ENCODE peak calls at places on chromosomes 11 and 22, in nine cellular contexts. One of them, this sample, is unnamed.

GRCh38 chr22:41976070-41976901 is 7.0 kb downstream of the SEPTIN3 start:
- DNase-seq in HCT116: no peak
- DNase-seq in heart right ventricle: peak; percentile 34
- DNase-seq in BE2C: peak; percentile 72
- DNase-seq in IMR-90: no peak
- DNase-seq in spleen: peak; percentile 86
- DNase-seq in GM23338: peak; percentile 61
- DNase-seq in A673: no peak
- DNase-seq in NT2/D1: no peak
- DNase-seq in this sample: peak; percentile 92

GRCh38 chr11:95795627-95796308 is 5.5 kb downstream of the CEP57 start:
- DNase-seq in HCT116: no peak
- DNase-seq in heart right ventricle: no peak
- DNase-seq in BE2C: no peak
- DNase-seq in IMR-90: no peak
- DNase-seq in spleen: no peak
- DNase-seq in GM23338: no peak
- DNase-seq in A673: peak; percentile 64
- DNase-seq in NT2/D1: no peak
- DNase-seq in this sample: no peak

GRCh38 chr11:31805629-31806185 is 5.4 kb downstream of the PAX6 start:
- DNase-seq in HCT116: no peak
- DNase-seq in heart right ventricle: no peak
- DNase-seq in BE2C: no peak
- DNase-seq in IMR-90: no peak
- DNase-seq in spleen: no peak
- DNase-seq in GM23338: peak; percentile 80
- DNase-seq in A673: no peak
- DNase-seq in NT2/D1: no peak
- DNase-seq in this sample: no peak

GRCh38 chr11:64810891-64811272 is 531 bp upstream of the MEN1 start:
- DNase-seq in HCT116: no peak
- DNase-seq in heart right ventricle: no peak
- DNase-seq in BE2C: no peak
- DNase-seq in IMR-90: no peak
- DNase-seq in spleen: no peak
- DNase-seq in GM23338: peak; percentile 79
- DNase-seq in A673: no peak
- DNase-seq in NT2/D1: no peak
- DNase-seq in this sample: no peak

GRCh38 chr11:63144121-63144520 is at the start of gene SLC22A24:
- DNase-seq in HCT116: no peak
- DNase-seq in heart right ventricle: no peak
- DNase-seq in BE2C: no peak
- DNase-seq in IMR-90: no peak
- DNase-seq in spleen: no peak
- DNase-seq in GM23338: no peak
- DNase-seq in A673: no peak
- DNase-seq in NT2/D1: no peak
- DNase-seq in this sample: no peak

GRCh38 chr11:115699733-115700132 is 195.5 kb upstream of the CADM1 start:
- DNase-seq in HCT116: no peak
- DNase-seq in heart right ventricle: no peak
- DNase-seq in BE2C: no peak
- DNase-seq in IMR-90: peak; percentile 80
- DNase-seq in spleen: no peak
- DNase-seq in GM23338: no peak
- DNase-seq in A673: no peak
- DNase-seq in NT2/D1: no peak
- DNase-seq in this sample: no peak

GRCh38 chr11:23732026-23732425 is 764.8 kb upstream of the LUZP2 start:
- DNase-seq in HCT116: no peak
- DNase-seq in heart right ventricle: no peak
- DNase-seq in BE2C: no peak
- DNase-seq in IMR-90: peak; percentile 65
- DNase-seq in spleen: peak; percentile 40
- DNase-seq in GM23338: no peak
- DNase-seq in A673: no peak
- DNase-seq in NT2/D1: no peak
- DNase-seq in this sample: no peak

GRCh38 chr11:120064341-120064740 is 73.6 kb downstream of the TRIM29 start:
- DNase-seq in HCT116: no peak
- DNase-seq in heart right ventricle: no peak
- DNase-seq in BE2C: no peak
- DNase-seq in IMR-90: no peak
- DNase-seq in spleen: no peak
- DNase-seq in GM23338: no peak
- DNase-seq in A673: no peak
- DNase-seq in NT2/D1: no peak
- DNase-seq in this sample: no peak

GRCh38 chr11:94586978-94587377 is 19.8 kb downstream of the PIWIL4 start:
- DNase-seq in HCT116: no peak
- DNase-seq in heart right ventricle: no peak
- DNase-seq in BE2C: no peak
- DNase-seq in IMR-90: no peak
- DNase-seq in spleen: no peak
- DNase-seq in GM23338: no peak
- DNase-seq in A673: no peak
- DNase-seq in NT2/D1: no peak
- DNase-seq in this sample: no peak

GRCh38 chr11:61162092-61162935 is 1.1 kb upstream of the VPS37C start:
- DNase-seq in HCT116: peak; percentile 82
- DNase-seq in heart right ventricle: no peak
- DNase-seq in BE2C: no peak
- DNase-seq in IMR-90: peak; percentile 44
- DNase-seq in spleen: no peak
- DNase-seq in GM23338: peak; percentile 57
- DNase-seq in A673: peak; percentile 65
- DNase-seq in NT2/D1: no peak
- DNase-seq in this sample: peak; percentile 57

GRCh38 chr22:21652547-21653545 is 10.7 kb downstream of the SDF2L1 start:
- DNase-seq in HCT116: no peak
- DNase-seq in heart right ventricle: no peak
- DNase-seq in BE2C: no peak
- DNase-seq in IMR-90: no peak
- DNase-seq in spleen: no peak
- DNase-seq in GM23338: peak; percentile 66
- DNase-seq in A673: no peak
- DNase-seq in NT2/D1: no peak
- DNase-seq in this sample: no peak

DNA sequence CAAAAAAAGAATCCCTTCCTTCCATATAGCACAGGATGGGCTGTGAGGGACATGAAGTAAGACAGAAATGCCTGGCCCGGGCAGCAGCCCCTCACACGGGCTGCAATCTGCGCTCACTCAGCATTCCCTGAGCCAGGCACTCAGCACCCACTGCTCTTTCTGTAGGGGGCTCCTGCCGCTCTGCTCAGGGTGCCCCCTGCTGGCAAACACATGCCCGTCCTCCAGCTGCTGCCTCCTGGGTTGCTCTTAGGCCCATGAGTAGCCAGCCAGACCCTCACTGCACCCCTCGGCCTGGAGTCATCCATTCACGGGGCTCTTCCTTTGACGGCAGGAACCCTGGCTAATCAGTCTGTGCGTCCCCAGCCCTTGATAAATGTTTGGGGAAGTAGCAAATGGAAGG is 6.9 kb downstream of the MCAT start:
- DNase-seq in HCT116: no peak
- DNase-seq in heart right ventricle: no peak
- DNase-seq in BE2C: peak; percentile 75
- DNase-seq in IMR-90: peak; percentile 30
- DNase-seq in spleen: peak; percentile 83
- DNase-seq in GM23338: peak; percentile 74
- DNase-seq in A673: peak; percentile 62
- DNase-seq in NT2/D1: peak; percentile 38
- DNase-seq in this sample: no peak
- H3K36me3 ChIP-seq in HCT116: peaks cover 56% of the 10 kb centered on the region
- H3K36me3 ChIP-seq in heart right ventricle: peaks cover 75% of the 10 kb centered on the region
- H3K36me3 ChIP-seq in BE2C: peaks cover 84% of the 10 kb centered on the region
- H3K36me3 ChIP-seq in IMR-90: peaks cover 46% of the 10 kb centered on the region
- H3K36me3 ChIP-seq in spleen: peaks cover 98% of the 10 kb centered on the region
- H3K36me3 ChIP-seq in GM23338: peaks cover 4% of the 10 kb centered on the region
- H3K36me3 ChIP-seq in A673: peaks cover 63% of the 10 kb centered on the region
- H3K36me3 ChIP-seq in NT2/D1: peaks cover 94% of the 10 kb centered on the region
- H3K36me3 ChIP-seq in this sample: peaks cover 10% of the 10 kb centered on the region

GRCh38 chr22:43118024-43118849 is 7.7 kb downstream of the BIK start:
- DNase-seq in HCT116: no peak
- DNase-seq in heart right ventricle: no peak
- DNase-seq in BE2C: no peak
- DNase-seq in IMR-90: no peak
- DNase-seq in spleen: no peak
- DNase-seq in GM23338: no peak
- DNase-seq in A673: no peak
- DNase-seq in NT2/D1: no peak
- DNase-seq in this sample: no peak

GRCh38 chr22:43113516-43114251 is 3.1 kb downstream of the BIK start:
- DNase-seq in HCT116: no peak
- DNase-seq in heart right ventricle: no peak
- DNase-seq in BE2C: no peak
- DNase-seq in IMR-90: no peak
- DNase-seq in spleen: no peak
- DNase-seq in GM23338: no peak
- DNase-seq in A673: peak; percentile 83
- DNase-seq in NT2/D1: no peak
- DNase-seq in this sample: no peak

GRCh38 chr22:43110927-43111623 is 525 bp downstream of the BIK start:
- DNase-seq in HCT116: no peak
- DNase-seq in heart right ventricle: peak; percentile 33
- DNase-seq in BE2C: no peak
- DNase-seq in IMR-90: no peak
- DNase-seq in spleen: peak; percentile 84
- DNase-seq in GM23338: peak; percentile 64
- DNase-seq in A673: no peak
- DNase-seq in NT2/D1: no peak
- DNase-seq in this sample: peak; percentile 91

GRCh38 chr22:43116932-43117331 is 6.4 kb downstream of the BIK start:
- DNase-seq in HCT116: no peak
- DNase-seq in heart right ventricle: no peak
- DNase-seq in BE2C: no peak
- DNase-seq in IMR-90: no peak
- DNase-seq in spleen: no peak
- DNase-seq in GM23338: no peak
- DNase-seq in A673: no peak
- DNase-seq in NT2/D1: no peak
- DNase-seq in this sample: no peak

DNA sequence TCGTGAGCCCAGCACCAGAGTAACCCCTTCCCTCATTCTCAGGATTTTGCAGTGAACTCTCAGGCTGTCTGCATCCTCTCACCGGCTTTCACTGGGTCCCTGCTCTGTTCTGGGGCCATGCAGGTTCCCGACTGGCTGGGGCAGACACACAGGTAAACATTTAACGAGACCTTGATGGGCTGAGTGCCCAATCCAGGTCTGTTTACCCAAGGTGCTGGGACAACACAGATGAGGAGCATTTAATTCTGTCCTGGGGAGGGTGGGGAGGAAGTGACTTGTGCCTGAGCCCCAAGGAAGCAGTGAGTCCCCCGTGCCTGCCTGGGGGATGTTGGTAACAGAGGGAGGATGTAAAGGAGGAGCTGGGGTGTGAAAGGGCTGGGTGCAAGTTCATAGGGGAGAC is 4.4 kb downstream of the BIK start:
- DNase-seq in HCT116: no peak
- DNase-seq in heart right ventricle: no peak
- DNase-seq in BE2C: no peak
- DNase-seq in IMR-90: no peak
- DNase-seq in spleen: no peak
- DNase-seq in GM23338: no peak
- DNase-seq in A673: no peak
- DNase-seq in NT2/D1: no peak
- DNase-seq in this sample: peak; percentile 45
- H3K4me1 ChIP-seq in HCT116: peaks cover 29% of the 10 kb centered on the region
- H3K4me1 ChIP-seq in heart right ventricle: peaks cover 14% of the 10 kb centered on the region
- H3K4me1 ChIP-seq in BE2C: peaks cover 2% of the 10 kb centered on the region
- H3K4me1 ChIP-seq in IMR-90: no peaks in the 10 kb centered on the region
- H3K4me1 ChIP-seq in spleen: peaks cover 73% of the 10 kb centered on the region
- H3K4me1 ChIP-seq in GM23338: no peaks in the 10 kb centered on the region
- H3K4me1 ChIP-seq in A673: peaks cover 11% of the 10 kb centered on the region
- H3K4me1 ChIP-seq in NT2/D1: peaks cover 15% of the 10 kb centered on the region
- H3K4me1 ChIP-seq in this sample: peaks cover 14% of the 10 kb centered on the region

DNA sequence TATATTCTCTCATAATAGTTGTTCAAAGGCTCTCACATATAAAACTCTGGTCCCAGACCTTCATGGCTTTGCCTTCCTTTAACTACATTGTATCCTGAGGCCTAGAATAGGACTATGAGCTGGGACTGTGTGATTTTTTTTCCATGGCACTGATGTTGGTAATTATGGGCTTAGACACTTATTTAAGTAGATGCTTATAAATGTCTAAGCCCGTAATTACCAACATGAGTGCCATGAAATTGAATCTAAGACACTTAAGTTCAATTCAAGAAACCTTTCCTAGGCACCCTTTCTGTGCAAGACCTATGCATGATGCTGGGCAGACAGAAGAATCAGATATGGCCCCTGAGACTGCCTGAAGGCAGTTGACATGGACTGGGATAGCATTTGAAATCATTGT is 63.0 kb downstream of the P4HA3 start:
- DNase-seq in HCT116: no peak
- DNase-seq in heart right ventricle: no peak
- DNase-seq in BE2C: no peak
- DNase-seq in IMR-90: no peak
- DNase-seq in spleen: no peak
- DNase-seq in GM23338: no peak
- DNase-seq in A673: peak; percentile 58
- DNase-seq in NT2/D1: no peak
- DNase-seq in this sample: no peak
- H3K36me3 ChIP-seq in HCT116: peaks cover 14% of the 10 kb centered on the region
- H3K36me3 ChIP-seq in heart right ventricle: peaks cover 89% of the 10 kb centered on the region
- H3K36me3 ChIP-seq in BE2C: peaks cover 43% of the 10 kb centered on the region
- H3K36me3 ChIP-seq in IMR-90: peaks cover 41% of the 10 kb centered on the region
- H3K36me3 ChIP-seq in spleen: peaks cover 82% of the 10 kb centered on the region
- H3K36me3 ChIP-seq in GM23338: peaks cover 27% of the 10 kb centered on the region
- H3K36me3 ChIP-seq in A673: peaks cover 37% of the 10 kb centered on the region
- H3K36me3 ChIP-seq in NT2/D1: peaks cover 47% of the 10 kb centered on the region
- H3K36me3 ChIP-seq in this sample: peaks cover 38% of the 10 kb centered on the region

GRCh38 chr11:124844664-124845079 is 20.6 kb upstream of the ROBO3 start:
- DNase-seq in HCT116: no peak
- DNase-seq in heart right ventricle: no peak
- DNase-seq in BE2C: no peak
- DNase-seq in IMR-90: no peak
- DNase-seq in spleen: no peak
- DNase-seq in GM23338: peak; percentile 17
- DNase-seq in A673: no peak
- DNase-seq in NT2/D1: no peak
- DNase-seq in this sample: no peak

GRCh38 chr11:124841186-124841585 is 24.0 kb upstream of the ROBO3 start:
- DNase-seq in HCT116: no peak
- DNase-seq in heart right ventricle: no peak
- DNase-seq in BE2C: no peak
- DNase-seq in IMR-90: no peak
- DNase-seq in spleen: no peak
- DNase-seq in GM23338: no peak
- DNase-seq in A673: no peak
- DNase-seq in NT2/D1: no peak
- DNase-seq in this sample: no peak

GRCh38 chr11:124846058-124846719 is 19.0 kb upstream of the ROBO3 start:
- DNase-seq in HCT116: no peak
- DNase-seq in heart right ventricle: no peak
- DNase-seq in BE2C: no peak
- DNase-seq in IMR-90: no peak
- DNase-seq in spleen: no peak
- DNase-seq in GM23338: no peak
- DNase-seq in A673: no peak
- DNase-seq in NT2/D1: no peak
- DNase-seq in this sample: peak; percentile 38

GRCh38 chr11:124841765-124842700 is 23.2 kb upstream of the ROBO3 start:
- DNase-seq in HCT116: no peak
- DNase-seq in heart right ventricle: no peak
- DNase-seq in BE2C: no peak
- DNase-seq in IMR-90: no peak
- DNase-seq in spleen: no peak
- DNase-seq in GM23338: no peak
- DNase-seq in A673: no peak
- DNase-seq in NT2/D1: no peak
- DNase-seq in this sample: peak; percentile 59

GRCh38 chr11:124843616-124843910 is 21.7 kb upstream of the ROBO3 start:
- DNase-seq in HCT116: no peak
- DNase-seq in heart right ventricle: no peak
- DNase-seq in BE2C: no peak
- DNase-seq in IMR-90: no peak
- DNase-seq in spleen: no peak
- DNase-seq in GM23338: no peak
- DNase-seq in A673: no peak
- DNase-seq in NT2/D1: no peak
- DNase-seq in this sample: no peak
- H3K4me1 ChIP-seq in HCT116: no peaks in the 10 kb centered on the region
- H3K4me1 ChIP-seq in heart right ventricle: peaks cover 17% of the 10 kb centered on the region
- H3K4me1 ChIP-seq in BE2C: no peaks in the 10 kb centered on the region
- H3K4me1 ChIP-seq in IMR-90: no peaks in the 10 kb centered on the region
- H3K4me1 ChIP-seq in spleen: peaks cover 45% of the 10 kb centered on the region
- H3K4me1 ChIP-seq in GM23338: peaks cover 18% of the 10 kb centered on the region
- H3K4me1 ChIP-seq in A673: peaks cover 29% of the 10 kb centered on the region
- H3K4me1 ChIP-seq in NT2/D1: peaks cover 2% of the 10 kb centered on the region
- H3K4me1 ChIP-seq in this sample: peaks cover 35% of the 10 kb centered on the region